ENCODE peak calls at places on chromosomes 4 and X, in six cellular contexts. One of them, this sample, is unnamed.

GRCh38 chr4:82715731-82716617 is 82.6 kb downstream of the SCD5 start:
- DNase-seq in activated CD4-positive, alpha-beta T cell treated with anti-CD3 and anti-CD28 coated beads, Interleukin-2, amount 10 ng/mL, durations not matched to agents 7 days and 5 days: no peak
- DNase-seq in AML-193: no peak
- DNase-seq in CD4-positive, alpha-beta memory T cell: no peak
- DNase-seq in stimulated activated CD4-positive, alpha-beta T cell treated with anti-CD3 and anti-CD28 coated beads, Interleukin-4, amount 100 ng/mL, for 4 hours: no peak
- DNase-seq in brain microvascular endothelial cell: peak
- DNase-seq in this sample: peak

GRCh38 chr4:182809417-182810102 is 107.6 kb downstream of the DCTD start:
- DNase-seq in AML-193: no peak
- DNase-seq in activated CD4-positive, alpha-beta T cell treated with anti-CD3 and anti-CD28 coated beads, Interleukin-2, amount 10 ng/mL, durations not matched to agents 7 days and 5 days: peak
- DNase-seq in brain microvascular endothelial cell: peak
- DNase-seq in CD4-positive, alpha-beta memory T cell: no peak
- DNase-seq in stimulated activated CD4-positive, alpha-beta T cell treated with anti-CD3 and anti-CD28 coated beads, Interleukin-4, amount 100 ng/mL, for 4 hours: no peak
- DNase-seq in this sample: peak

GRCh38 chrX:20071511-20072079 is 45.1 kb downstream of the MAP7D2 start:
- DNase-seq in CD4-positive, alpha-beta memory T cell: no peak
- DNase-seq in activated CD4-positive, alpha-beta T cell treated with anti-CD3 and anti-CD28 coated beads, Interleukin-2, amount 10 ng/mL, durations not matched to agents 7 days and 5 days: no peak
- DNase-seq in stimulated activated CD4-positive, alpha-beta T cell treated with anti-CD3 and anti-CD28 coated beads, Interleukin-4, amount 100 ng/mL, for 4 hours: no peak
- DNase-seq in AML-193: no peak
- DNase-seq in brain microvascular endothelial cell: no peak
- DNase-seq in this sample: no peak

GRCh38 chr4:15244354-15244753 is 183.5 kb upstream of the C1QTNF7 start:
- DNase-seq in activated CD4-positive, alpha-beta T cell treated with anti-CD3 and anti-CD28 coated beads, Interleukin-2, amount 10 ng/mL, durations not matched to agents 7 days and 5 days: no peak
- DNase-seq in stimulated activated CD4-positive, alpha-beta T cell treated with anti-CD3 and anti-CD28 coated beads, Interleukin-4, amount 100 ng/mL, for 4 hours: no peak
- DNase-seq in CD4-positive, alpha-beta memory T cell: no peak
- DNase-seq in brain microvascular endothelial cell: peak
- DNase-seq in AML-193: no peak
- DNase-seq in this sample: peak

GRCh38 chr4:36243355-36244256 is 708 bp downstream of the ARAP2 start:
- DNase-seq in stimulated activated CD4-positive, alpha-beta T cell treated with anti-CD3 and anti-CD28 coated beads, Interleukin-4, amount 100 ng/mL, for 4 hours: peak
- DNase-seq in CD4-positive, alpha-beta memory T cell: no peak
- DNase-seq in brain microvascular endothelial cell: no peak
- DNase-seq in AML-193: peak
- DNase-seq in activated CD4-positive, alpha-beta T cell treated with anti-CD3 and anti-CD28 coated beads, Interleukin-2, amount 10 ng/mL, durations not matched to agents 7 days and 5 days: peak
- DNase-seq in this sample: peak

GRCh38 chr4:40211224-40212185 is 14.7 kb downstream of the RHOH start:
- DNase-seq in stimulated activated CD4-positive, alpha-beta T cell treated with anti-CD3 and anti-CD28 coated beads, Interleukin-4, amount 100 ng/mL, for 4 hours: no peak
- DNase-seq in activated CD4-positive, alpha-beta T cell treated with anti-CD3 and anti-CD28 coated beads, Interleukin-2, amount 10 ng/mL, durations not matched to agents 7 days and 5 days: peak
- DNase-seq in brain microvascular endothelial cell: no peak
- DNase-seq in CD4-positive, alpha-beta memory T cell: no peak
- DNase-seq in AML-193: no peak
- DNase-seq in this sample: no peak

GRCh38 chr4:138409670-138410069 is 167.5 kb upstream of the SLC7A11 start:
- DNase-seq in brain microvascular endothelial cell: no peak
- DNase-seq in AML-193: no peak
- DNase-seq in CD4-positive, alpha-beta memory T cell: no peak
- DNase-seq in stimulated activated CD4-positive, alpha-beta T cell treated with anti-CD3 and anti-CD28 coated beads, Interleukin-4, amount 100 ng/mL, for 4 hours: no peak
- DNase-seq in activated CD4-positive, alpha-beta T cell treated with anti-CD3 and anti-CD28 coated beads, Interleukin-2, amount 10 ng/mL, durations not matched to agents 7 days and 5 days: no peak
- DNase-seq in this sample: no peak

GRCh38 chr4:95213361-95213760 is 335.4 kb downstream of the UNC5C start:
- DNase-seq in CD4-positive, alpha-beta memory T cell: no peak
- DNase-seq in activated CD4-positive, alpha-beta T cell treated with anti-CD3 and anti-CD28 coated beads, Interleukin-2, amount 10 ng/mL, durations not matched to agents 7 days and 5 days: no peak
- DNase-seq in stimulated activated CD4-positive, alpha-beta T cell treated with anti-CD3 and anti-CD28 coated beads, Interleukin-4, amount 100 ng/mL, for 4 hours: no peak
- DNase-seq in AML-193: no peak
- DNase-seq in brain microvascular endothelial cell: no peak
- DNase-seq in this sample: no peak

GRCh38 chrX:30278365-30278764 is 30.8 kb downstream of the NR0B1 start:
- DNase-seq in stimulated activated CD4-positive, alpha-beta T cell treated with anti-CD3 and anti-CD28 coated beads, Interleukin-4, amount 100 ng/mL, for 4 hours: no peak
- DNase-seq in AML-193: no peak
- DNase-seq in brain microvascular endothelial cell: peak
- DNase-seq in activated CD4-positive, alpha-beta T cell treated with anti-CD3 and anti-CD28 coated beads, Interleukin-2, amount 10 ng/mL, durations not matched to agents 7 days and 5 days: no peak
- DNase-seq in CD4-positive, alpha-beta memory T cell: no peak
- DNase-seq in this sample: peak

GRCh38 chr4:129446074-129446473 is 350.1 kb downstream of the C4orf33 start:
- DNase-seq in AML-193: no peak
- DNase-seq in brain microvascular endothelial cell: peak
- DNase-seq in CD4-positive, alpha-beta memory T cell: no peak
- DNase-seq in activated CD4-positive, alpha-beta T cell treated with anti-CD3 and anti-CD28 coated beads, Interleukin-2, amount 10 ng/mL, durations not matched to agents 7 days and 5 days: no peak
- DNase-seq in stimulated activated CD4-positive, alpha-beta T cell treated with anti-CD3 and anti-CD28 coated beads, Interleukin-4, amount 100 ng/mL, for 4 hours: no peak
- DNase-seq in this sample: no peak

GRCh38 chr4:185624248-185624568 is 88.9 kb upstream of the PDLIM3 start:
- DNase-seq in AML-193: no peak
- DNase-seq in stimulated activated CD4-positive, alpha-beta T cell treated with anti-CD3 and anti-CD28 coated beads, Interleukin-4, amount 100 ng/mL, for 4 hours: no peak
- DNase-seq in activated CD4-positive, alpha-beta T cell treated with anti-CD3 and anti-CD28 coated beads, Interleukin-2, amount 10 ng/mL, durations not matched to agents 7 days and 5 days: no peak
- DNase-seq in CD4-positive, alpha-beta memory T cell: no peak
- DNase-seq in brain microvascular endothelial cell: no peak
- DNase-seq in this sample: no peak

GRCh38 chr4:10164877-10165283 is 48.3 kb upstream of the WDR1 start:
- DNase-seq in brain microvascular endothelial cell: peak
- DNase-seq in CD4-positive, alpha-beta memory T cell: no peak
- DNase-seq in activated CD4-positive, alpha-beta T cell treated with anti-CD3 and anti-CD28 coated beads, Interleukin-2, amount 10 ng/mL, durations not matched to agents 7 days and 5 days: no peak
- DNase-seq in AML-193: peak
- DNase-seq in stimulated activated CD4-positive, alpha-beta T cell treated with anti-CD3 and anti-CD28 coated beads, Interleukin-4, amount 100 ng/mL, for 4 hours: peak
- DNase-seq in this sample: peak

GRCh38 chrX:65994519-65995501 is 45.1 kb downstream of the VSIG4 start:
- DNase-seq in stimulated activated CD4-positive, alpha-beta T cell treated with anti-CD3 and anti-CD28 coated beads, Interleukin-4, amount 100 ng/mL, for 4 hours: no peak
- DNase-seq in activated CD4-positive, alpha-beta T cell treated with anti-CD3 and anti-CD28 coated beads, Interleukin-2, amount 10 ng/mL, durations not matched to agents 7 days and 5 days: no peak
- DNase-seq in CD4-positive, alpha-beta memory T cell: no peak
- DNase-seq in AML-193: no peak
- DNase-seq in brain microvascular endothelial cell: no peak
- DNase-seq in this sample: no peak

GRCh38 chrX:154370300-154370881 is 4.0 kb downstream of the FLNA start:
- DNase-seq in CD4-positive, alpha-beta memory T cell: no peak
- DNase-seq in stimulated activated CD4-positive, alpha-beta T cell treated with anti-CD3 and anti-CD28 coated beads, Interleukin-4, amount 100 ng/mL, for 4 hours: no peak
- DNase-seq in AML-193: no peak
- DNase-seq in brain microvascular endothelial cell: no peak
- DNase-seq in activated CD4-positive, alpha-beta T cell treated with anti-CD3 and anti-CD28 coated beads, Interleukin-2, amount 10 ng/mL, durations not matched to agents 7 days and 5 days: no peak
- DNase-seq in this sample: no peak

GRCh38 chrX:16250296-16250695 is 83.0 kb downstream of the MAGEB17 start:
- DNase-seq in activated CD4-positive, alpha-beta T cell treated with anti-CD3 and anti-CD28 coated beads, Interleukin-2, amount 10 ng/mL, durations not matched to agents 7 days and 5 days: no peak
- DNase-seq in brain microvascular endothelial cell: peak
- DNase-seq in CD4-positive, alpha-beta memory T cell: no peak
- DNase-seq in stimulated activated CD4-positive, alpha-beta T cell treated with anti-CD3 and anti-CD28 coated beads, Interleukin-4, amount 100 ng/mL, for 4 hours: no peak
- DNase-seq in AML-193: no peak
- DNase-seq in this sample: no peak

GRCh38 chr4:153156263-153156662 is 48.0 kb upstream of the TRIM2 start:
- DNase-seq in stimulated activated CD4-positive, alpha-beta T cell treated with anti-CD3 and anti-CD28 coated beads, Interleukin-4, amount 100 ng/mL, for 4 hours: no peak
- DNase-seq in CD4-positive, alpha-beta memory T cell: peak
- DNase-seq in AML-193: peak
- DNase-seq in activated CD4-positive, alpha-beta T cell treated with anti-CD3 and anti-CD28 coated beads, Interleukin-2, amount 10 ng/mL, durations not matched to agents 7 days and 5 days: peak
- DNase-seq in brain microvascular endothelial cell: no peak
- DNase-seq in this sample: no peak

GRCh38 chr4:138996090-138996489 is 19.5 kb upstream of the NOCT start:
- DNase-seq in brain microvascular endothelial cell: no peak
- DNase-seq in AML-193: no peak
- DNase-seq in stimulated activated CD4-positive, alpha-beta T cell treated with anti-CD3 and anti-CD28 coated beads, Interleukin-4, amount 100 ng/mL, for 4 hours: no peak
- DNase-seq in activated CD4-positive, alpha-beta T cell treated with anti-CD3 and anti-CD28 coated beads, Interleukin-2, amount 10 ng/mL, durations not matched to agents 7 days and 5 days: no peak
- DNase-seq in CD4-positive, alpha-beta memory T cell: no peak
- DNase-seq in this sample: no peak

GRCh38 chr4:55791666-55792065 is 27.9 kb upstream of the EXOC1L start:
- DNase-seq in stimulated activated CD4-positive, alpha-beta T cell treated with anti-CD3 and anti-CD28 coated beads, Interleukin-4, amount 100 ng/mL, for 4 hours: no peak
- DNase-seq in CD4-positive, alpha-beta memory T cell: no peak
- DNase-seq in brain microvascular endothelial cell: no peak
- DNase-seq in AML-193: no peak
- DNase-seq in activated CD4-positive, alpha-beta T cell treated with anti-CD3 and anti-CD28 coated beads, Interleukin-2, amount 10 ng/mL, durations not matched to agents 7 days and 5 days: no peak
- DNase-seq in this sample: peak

GRCh38 chrX:69124108-69124507 is 41.1 kb downstream of the PJA1 start:
- DNase-seq in CD4-positive, alpha-beta memory T cell: no peak
- DNase-seq in activated CD4-positive, alpha-beta T cell treated with anti-CD3 and anti-CD28 coated beads, Interleukin-2, amount 10 ng/mL, durations not matched to agents 7 days and 5 days: no peak
- DNase-seq in AML-193: no peak
- DNase-seq in stimulated activated CD4-positive, alpha-beta T cell treated with anti-CD3 and anti-CD28 coated beads, Interleukin-4, amount 100 ng/mL, for 4 hours: no peak
- DNase-seq in brain microvascular endothelial cell: peak
- DNase-seq in this sample: peak

GRCh38 chr4:128871948-128872347 is 62.4 kb downstream of the JADE1 start:
- DNase-seq in activated CD4-positive, alpha-beta T cell treated with anti-CD3 and anti-CD28 coated beads, Interleukin-2, amount 10 ng/mL, durations not matched to agents 7 days and 5 days: no peak
- DNase-seq in AML-193: no peak
- DNase-seq in stimulated activated CD4-positive, alpha-beta T cell treated with anti-CD3 and anti-CD28 coated beads, Interleukin-4, amount 100 ng/mL, for 4 hours: no peak
- DNase-seq in CD4-positive, alpha-beta memory T cell: no peak
- DNase-seq in brain microvascular endothelial cell: peak
- DNase-seq in this sample: peak

GRCh38 chr4:44487341-44487740 is 38.7 kb upstream of the KCTD8 start:
- DNase-seq in stimulated activated CD4-positive, alpha-beta T cell treated with anti-CD3 and anti-CD28 coated beads, Interleukin-4, amount 100 ng/mL, for 4 hours: no peak
- DNase-seq in activated CD4-positive, alpha-beta T cell treated with anti-CD3 and anti-CD28 coated beads, Interleukin-2, amount 10 ng/mL, durations not matched to agents 7 days and 5 days: no peak
- DNase-seq in CD4-positive, alpha-beta memory T cell: no peak
- DNase-seq in AML-193: no peak
- DNase-seq in brain microvascular endothelial cell: no peak
- DNase-seq in this sample: peak

GRCh38 chr4:148447672-148448071 is 5.5 kb upstream of the NR3C2 start:
- DNase-seq in CD4-positive, alpha-beta memory T cell: peak
- DNase-seq in AML-193: peak
- DNase-seq in activated CD4-positive, alpha-beta T cell treated with anti-CD3 and anti-CD28 coated beads, Interleukin-2, amount 10 ng/mL, durations not matched to agents 7 days and 5 days: no peak
- DNase-seq in brain microvascular endothelial cell: no peak
- DNase-seq in stimulated activated CD4-positive, alpha-beta T cell treated with anti-CD3 and anti-CD28 coated beads, Interleukin-4, amount 100 ng/mL, for 4 hours: no peak
- DNase-seq in this sample: peak

GRCh38 chr4:140359571-140360427 is 13.6 kb upstream of the SCOC start:
- DNase-seq in stimulated activated CD4-positive, alpha-beta T cell treated with anti-CD3 and anti-CD28 coated beads, Interleukin-4, amount 100 ng/mL, for 4 hours: peak
- DNase-seq in brain microvascular endothelial cell: peak
- DNase-seq in CD4-positive, alpha-beta memory T cell: peak
- DNase-seq in activated CD4-positive, alpha-beta T cell treated with anti-CD3 and anti-CD28 coated beads, Interleukin-2, amount 10 ng/mL, durations not matched to agents 7 days and 5 days: peak
- DNase-seq in AML-193: peak
- DNase-seq in this sample: peak

This sample was measured in epithelial cell of esophagus.